ENCODE peak calls at places on chromosomes 3 and 15, in six cellular contexts. One of them, this sample, is unnamed.

GRCh38 chr3:108469126-108469525 is 41.3 kb downstream of the MYH15 start:
- DNase-seq in A549: no peak
- DNase-seq in cardiac muscle cell: no peak
- DNase-seq in neural progenitor cell: no peak
- DNase-seq in Peyer's patch: no peak
- DNase-seq in GM23248: no peak
- DNase-seq in this sample: no peak

GRCh38 chr3:57706462-57706861 is 13.6 kb upstream of the DENND6A start:
- DNase-seq in neural progenitor cell: no peak
- DNase-seq in cardiac muscle cell: peak
- DNase-seq in Peyer's patch: no peak
- DNase-seq in A549: no peak
- DNase-seq in GM23248: peak
- DNase-seq in this sample: no peak

GRCh38 chr3:187750041-187750512 is 4.8 kb upstream of the BCL6 start:
- DNase-seq in Peyer's patch: peak
- DNase-seq in GM23248: no peak
- DNase-seq in cardiac muscle cell: peak
- DNase-seq in A549: peak
- DNase-seq in neural progenitor cell: peak
- DNase-seq in this sample: peak

GRCh38 chr3:66598168-66598567 is 97.3 kb upstream of the LRIG1 start:
- DNase-seq in neural progenitor cell: no peak
- DNase-seq in GM23248: peak
- DNase-seq in A549: no peak
- DNase-seq in cardiac muscle cell: no peak
- DNase-seq in Peyer's patch: no peak
- DNase-seq in this sample: no peak

GRCh38 chr15:63524316-63525015 is 20.1 kb downstream of the USP3 start:
- DNase-seq in neural progenitor cell: no peak
- DNase-seq in A549: no peak
- DNase-seq in GM23248: no peak
- DNase-seq in Peyer's patch: no peak
- DNase-seq in cardiac muscle cell: no peak
- DNase-seq in this sample: no peak

GRCh38 chr3:173096140-173096539 is 44.9 kb downstream of the SPATA16 start:
- DNase-seq in A549: no peak
- DNase-seq in Peyer's patch: no peak
- DNase-seq in cardiac muscle cell: no peak
- DNase-seq in neural progenitor cell: no peak
- DNase-seq in GM23248: no peak
- DNase-seq in this sample: no peak

GRCh38 chr3:139204756-139205155 is 139.1 kb upstream of the MRPS22 start:
- DNase-seq in A549: no peak
- DNase-seq in neural progenitor cell: no peak
- DNase-seq in GM23248: peak
- DNase-seq in Peyer's patch: no peak
- DNase-seq in cardiac muscle cell: peak
- DNase-seq in this sample: no peak

GRCh38 chr3:83738202-83738601 is 1220.6 kb upstream of the CADM2 start:
- DNase-seq in cardiac muscle cell: no peak
- DNase-seq in Peyer's patch: no peak
- DNase-seq in GM23248: no peak
- DNase-seq in neural progenitor cell: no peak
- DNase-seq in A549: no peak
- DNase-seq in this sample: no peak

GRCh38 chr3:181896605-181897004 is 184.9 kb downstream of the SOX2 start:
- DNase-seq in Peyer's patch: no peak
- DNase-seq in cardiac muscle cell: no peak
- DNase-seq in GM23248: no peak
- DNase-seq in A549: no peak
- DNase-seq in neural progenitor cell: no peak
- DNase-seq in this sample: no peak

GRCh38 chr3:196624907-196625306 is 14.6 kb upstream of the NRROS start:
- DNase-seq in GM23248: no peak
- DNase-seq in A549: no peak
- DNase-seq in neural progenitor cell: no peak
- DNase-seq in cardiac muscle cell: no peak
- DNase-seq in Peyer's patch: no peak
- DNase-seq in this sample: peak
- H3K4me3 ChIP-seq in GM23248: no peak
- H3K4me3 ChIP-seq in A549: no peak
- H3K4me3 ChIP-seq in neural progenitor cell: no peak
- H3K4me3 ChIP-seq in cardiac muscle cell: no peak
- H3K4me3 ChIP-seq in Peyer's patch: no peak
- H3K4me3 ChIP-seq in this sample: no peak

GRCh38 chr3:155424041-155424605 is 130.6 kb upstream of the STRIT1 start:
- DNase-seq in Peyer's patch: no peak
- DNase-seq in A549: no peak
- DNase-seq in cardiac muscle cell: no peak
- DNase-seq in neural progenitor cell: no peak
- DNase-seq in GM23248: no peak
- DNase-seq in this sample: no peak

GRCh38 chr3:155426524-155427230 is 133.2 kb upstream of the STRIT1 start:
- DNase-seq in GM23248: no peak
- DNase-seq in Peyer's patch: no peak
- DNase-seq in A549: no peak
- DNase-seq in cardiac muscle cell: no peak
- DNase-seq in neural progenitor cell: no peak
- DNase-seq in this sample: no peak

GRCh38 chr3:155425351-155425750 is 131.9 kb upstream of the STRIT1 start:
- DNase-seq in neural progenitor cell: no peak
- DNase-seq in GM23248: no peak
- DNase-seq in A549: no peak
- DNase-seq in Peyer's patch: no peak
- DNase-seq in cardiac muscle cell: no peak
- DNase-seq in this sample: no peak

GRCh38 chr3:155431856-155432570 is 138.5 kb upstream of the STRIT1 start:
- DNase-seq in Peyer's patch: no peak
- DNase-seq in GM23248: no peak
- DNase-seq in neural progenitor cell: no peak
- DNase-seq in cardiac muscle cell: no peak
- DNase-seq in A549: no peak
- DNase-seq in this sample: no peak

DNA sequence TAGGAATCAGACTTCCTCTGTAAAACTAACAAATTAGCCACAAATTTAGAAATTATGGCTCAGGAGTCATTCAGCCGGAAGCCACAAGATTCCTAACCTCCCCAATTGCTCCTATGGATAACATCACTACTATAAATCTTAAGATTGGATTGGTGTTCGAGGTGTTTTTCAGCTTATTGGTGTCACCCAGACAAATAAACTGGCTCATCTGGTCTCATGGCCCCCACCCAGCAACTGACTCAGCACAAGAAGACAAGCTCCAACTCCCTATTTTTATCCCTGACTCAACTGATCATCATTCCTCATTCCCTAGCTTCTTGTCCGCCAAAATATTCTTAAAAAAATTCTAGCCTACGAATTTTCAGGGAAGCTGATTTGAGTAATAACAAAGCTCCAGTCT is 135.1 kb upstream of the STRIT1 start:
- DNase-seq in cardiac muscle cell: no peak
- DNase-seq in neural progenitor cell: no peak
- DNase-seq in A549: no peak
- DNase-seq in Peyer's patch: no peak
- DNase-seq in GM23248: peak
- DNase-seq in this sample: no peak
- H3K4me3 ChIP-seq in cardiac muscle cell: no peak
- H3K4me3 ChIP-seq in neural progenitor cell: no peak
- H3K4me3 ChIP-seq in A549: no peak
- H3K4me3 ChIP-seq in Peyer's patch: no peak
- H3K4me3 ChIP-seq in GM23248: no peak
- H3K4me3 ChIP-seq in this sample: no peak

GRCh38 chr3:32842987-32843386 is 25.2 kb downstream of the TRIM71 start:
- DNase-seq in cardiac muscle cell: no peak
- DNase-seq in GM23248: no peak
- DNase-seq in Peyer's patch: no peak
- DNase-seq in A549: no peak
- DNase-seq in neural progenitor cell: peak
- DNase-seq in this sample: no peak

GRCh38 chr3:32841341-32841740 is 23.5 kb downstream of the TRIM71 start:
- DNase-seq in neural progenitor cell: no peak
- DNase-seq in Peyer's patch: no peak
- DNase-seq in A549: no peak
- DNase-seq in GM23248: no peak
- DNase-seq in cardiac muscle cell: no peak
- DNase-seq in this sample: no peak

GRCh38 chr3:32843504-32844321 is 25.9 kb downstream of the TRIM71 start:
- DNase-seq in A549: no peak
- DNase-seq in Peyer's patch: no peak
- DNase-seq in GM23248: no peak
- DNase-seq in cardiac muscle cell: no peak
- DNase-seq in neural progenitor cell: peak
- DNase-seq in this sample: no peak

GRCh38 chr3:32842531-32842931 is 24.7 kb downstream of the TRIM71 start:
- DNase-seq in cardiac muscle cell: no peak
- DNase-seq in GM23248: no peak
- DNase-seq in Peyer's patch: no peak
- DNase-seq in neural progenitor cell: no peak
- DNase-seq in A549: no peak
- DNase-seq in this sample: no peak

GRCh38 chr3:32841875-32842505 is 24.2 kb downstream of the TRIM71 start:
- DNase-seq in cardiac muscle cell: no peak
- DNase-seq in Peyer's patch: no peak
- DNase-seq in A549: no peak
- DNase-seq in neural progenitor cell: no peak
- DNase-seq in GM23248: no peak
- DNase-seq in this sample: no peak
- H3K4me3 ChIP-seq in cardiac muscle cell: no peak
- H3K4me3 ChIP-seq in Peyer's patch: no peak
- H3K4me3 ChIP-seq in A549: no peak
- H3K4me3 ChIP-seq in neural progenitor cell: no peak
- H3K4me3 ChIP-seq in GM23248: no peak
- H3K4me3 ChIP-seq in this sample: no peak

GRCh38 chr15:70586241-70586640 is 177.1 kb downstream of the UACA start:
- DNase-seq in Peyer's patch: no peak
- DNase-seq in cardiac muscle cell: no peak
- DNase-seq in A549: no peak
- DNase-seq in GM23248: no peak
- DNase-seq in neural progenitor cell: no peak
- DNase-seq in this sample: no peak

GRCh38 chr15:70582143-70582945 is 181.0 kb downstream of the UACA start:
- DNase-seq in cardiac muscle cell: peak
- DNase-seq in A549: no peak
- DNase-seq in GM23248: peak
- DNase-seq in Peyer's patch: no peak
- DNase-seq in neural progenitor cell: no peak
- DNase-seq in this sample: no peak

GRCh38 chr15:70585707-70586034 is 177.7 kb downstream of the UACA start:
- DNase-seq in neural progenitor cell: no peak
- DNase-seq in A549: no peak
- DNase-seq in GM23248: no peak
- DNase-seq in Peyer's patch: no peak
- DNase-seq in cardiac muscle cell: no peak
- DNase-seq in this sample: no peak

GRCh38 chr15:70584441-70584837 is 178.9 kb downstream of the UACA start:
- DNase-seq in A549: no peak
- DNase-seq in Peyer's patch: no peak
- DNase-seq in GM23248: no peak
- DNase-seq in neural progenitor cell: no peak
- DNase-seq in cardiac muscle cell: no peak
- DNase-seq in this sample: no peak

GRCh38 chr15:70584838-70585706 is 178.3 kb downstream of the UACA start:
- DNase-seq in A549: peak
- DNase-seq in GM23248: no peak
- DNase-seq in cardiac muscle cell: no peak
- DNase-seq in Peyer's patch: no peak
- DNase-seq in neural progenitor cell: peak
- DNase-seq in this sample: no peak
- H3K4me3 ChIP-seq in A549: peak
- H3K4me3 ChIP-seq in GM23248: no peak
- H3K4me3 ChIP-seq in cardiac muscle cell: peak
- H3K4me3 ChIP-seq in Peyer's patch: peak
- H3K4me3 ChIP-seq in neural progenitor cell: peak
- H3K4me3 ChIP-seq in this sample: peak

GRCh38 chr3:30231277-30232141 is 374.9 kb upstream of the TGFBR2 start:
- DNase-seq in A549: no peak
- DNase-seq in neural progenitor cell: peak
- DNase-seq in GM23248: peak
- DNase-seq in Peyer's patch: no peak
- DNase-seq in cardiac muscle cell: peak
- DNase-seq in this sample: no peak
- H3K4me3 ChIP-seq in A549: no peak
- H3K4me3 ChIP-seq in neural progenitor cell: no peak
- H3K4me3 ChIP-seq in GM23248: peak
- H3K4me3 ChIP-seq in Peyer's patch: no peak
- H3K4me3 ChIP-seq in cardiac muscle cell: no peak
- H3K4me3 ChIP-seq in this sample: no peak

GRCh38 chr15:40080104-40080503 is 28.6 kb downstream of the BMF start:
- DNase-seq in neural progenitor cell: no peak
- DNase-seq in cardiac muscle cell: no peak
- DNase-seq in GM23248: no peak
- DNase-seq in A549: no peak
- DNase-seq in Peyer's patch: no peak
- DNase-seq in this sample: no peak

GRCh38 chr15:40083756-40084101 is 24.9 kb downstream of the BMF start:
- DNase-seq in A549: no peak
- DNase-seq in GM23248: no peak
- DNase-seq in cardiac muscle cell: peak
- DNase-seq in neural progenitor cell: no peak
- DNase-seq in Peyer's patch: no peak
- DNase-seq in this sample: no peak

GRCh38 chr15:40082195-40082868 is 26.3 kb downstream of the BMF start:
- DNase-seq in neural progenitor cell: no peak
- DNase-seq in cardiac muscle cell: no peak
- DNase-seq in GM23248: no peak
- DNase-seq in Peyer's patch: peak
- DNase-seq in A549: no peak
- DNase-seq in this sample: no peak

GRCh38 chr15:40080847-40081246 is 27.8 kb downstream of the BMF start:
- DNase-seq in A549: no peak
- DNase-seq in neural progenitor cell: no peak
- DNase-seq in cardiac muscle cell: no peak
- DNase-seq in Peyer's patch: no peak
- DNase-seq in GM23248: peak
- DNase-seq in this sample: no peak

GRCh38 chr15:40081691-40082194 is 26.9 kb downstream of the BMF start:
- DNase-seq in cardiac muscle cell: peak
- DNase-seq in A549: no peak
- DNase-seq in neural progenitor cell: peak
- DNase-seq in GM23248: peak
- DNase-seq in Peyer's patch: no peak
- DNase-seq in this sample: peak
- H3K4me3 ChIP-seq in cardiac muscle cell: no peak
- H3K4me3 ChIP-seq in A549: no peak
- H3K4me3 ChIP-seq in neural progenitor cell: peak
- H3K4me3 ChIP-seq in GM23248: peak
- H3K4me3 ChIP-seq in Peyer's patch: peak
- H3K4me3 ChIP-seq in this sample: peak